ENCODE peak calls at places on chromosomes 5 and 9, in eight cellular contexts. J, Y, W, B, G, D, K and P are unnamed samples. For H3K27me3, the result is how much of the 10 kb centered on the place peaks cover.

GRCh38 chr5:14034991-14035390 is 90.5 kb upstream of the DNAH5 start:
- DNase-seq in J (no peak), Y (no peak), W (no peak), B (no peak), G (no peak), D (no peak), K (no peak), P (no peak)

GRCh38 chr5:113005454-113005853 is 28.9 kb downstream of the DCP2 start:
- DNase-seq in J (no peak), Y (no peak), W (no peak), B (no peak), G (no peak), D (no peak), K (no peak), P (no peak)

GRCh38 chr5:136586196-136586595 is 220.9 kb upstream of the TRPC7 start:
- DNase-seq in J (no peak), Y (no peak), W (no peak), B (no peak), G (no peak), D (no peak), K (no peak), P (no peak)

GRCh38 chr5:107887587-107887986 is 216.8 kb upstream of the EFNA5 start:
- DNase-seq in J (no peak), Y (no peak), W (no peak), B (no peak), G (no peak), D (no peak), K (no peak), P (no peak)

GRCh38 chr9:72025956-72026355 is 34.5 kb downstream of the C9orf57 start:
- DNase-seq in J (no peak), Y (no peak), W (no peak), B (no peak), G (no peak), D (no peak), K (no peak), P (no peak)

GRCh38 chr5:159837860-159838259 is 78.4 kb upstream of the ADRA1B start:
- DNase-seq in J (no peak), Y (no peak), W (no peak), B (no peak), G (no peak), D (no peak), K (no peak), P (no peak)

GRCh38 chr9:132193227-132194110 is 31.6 kb downstream of the NTNG2 start:
- DNase-seq in J (no peak), Y (no peak), W (no peak), B (no peak), G (no peak), D (no peak), K (no peak), P (no peak)

GRCh38 chr5:14261237-14261636 is 118.1 kb downstream of the TRIO start:
- DNase-seq in J (no peak), Y (no peak), W (no peak), B (no peak), G (no peak), D (no peak), K (no peak), P (no peak)

GRCh38 chr9:127556871-127557270 is 55.2 kb upstream of the STXBP1 start:
- DNase-seq in J (no peak), Y (no peak), W (no peak), B (no peak), G (no peak), D (no peak), K (no peak), P (no peak)

GRCh38 chr9:70304810-70305209 is 46.0 kb downstream of the SMC5 start:
- DNase-seq in J (no peak), Y (no peak), W (no peak), B (no peak), G (no peak), D (no peak), K (no peak), P (no peak)

GRCh38 chr5:56638061-56638621 is 177.2 kb upstream of the MAP3K1 start:
- DNase-seq in J (peak), Y (peak), W (no peak), B (no peak), G (no peak), D (no peak), K (no peak), P (no peak)

GRCh38 chr5:164562271-164562856 is 1056.9 kb downstream of the MAT2B start:
- DNase-seq in J (no peak), Y (no peak), W (no peak), B (no peak), G (no peak), D (no peak), K (no peak), P (no peak)
- TF ChIP-seq CTCF in J (no peak), Y (no peak), W (no peak), B (no peak), G (no peak), D (no peak), K (no peak), P (no peak)

GRCh38 chr5:98940586-98940985 is 11.8 kb upstream of the CHD1 start:
- DNase-seq in J (no peak), Y (no peak), W (no peak), B (no peak), G (no peak), D (no peak), K (no peak), P (peak)
- TF ChIP-seq REST in J (no peak), Y (no peak), W (no peak), B (no peak), G (no peak), D (no peak), K (no peak), P (no peak)

DNA sequence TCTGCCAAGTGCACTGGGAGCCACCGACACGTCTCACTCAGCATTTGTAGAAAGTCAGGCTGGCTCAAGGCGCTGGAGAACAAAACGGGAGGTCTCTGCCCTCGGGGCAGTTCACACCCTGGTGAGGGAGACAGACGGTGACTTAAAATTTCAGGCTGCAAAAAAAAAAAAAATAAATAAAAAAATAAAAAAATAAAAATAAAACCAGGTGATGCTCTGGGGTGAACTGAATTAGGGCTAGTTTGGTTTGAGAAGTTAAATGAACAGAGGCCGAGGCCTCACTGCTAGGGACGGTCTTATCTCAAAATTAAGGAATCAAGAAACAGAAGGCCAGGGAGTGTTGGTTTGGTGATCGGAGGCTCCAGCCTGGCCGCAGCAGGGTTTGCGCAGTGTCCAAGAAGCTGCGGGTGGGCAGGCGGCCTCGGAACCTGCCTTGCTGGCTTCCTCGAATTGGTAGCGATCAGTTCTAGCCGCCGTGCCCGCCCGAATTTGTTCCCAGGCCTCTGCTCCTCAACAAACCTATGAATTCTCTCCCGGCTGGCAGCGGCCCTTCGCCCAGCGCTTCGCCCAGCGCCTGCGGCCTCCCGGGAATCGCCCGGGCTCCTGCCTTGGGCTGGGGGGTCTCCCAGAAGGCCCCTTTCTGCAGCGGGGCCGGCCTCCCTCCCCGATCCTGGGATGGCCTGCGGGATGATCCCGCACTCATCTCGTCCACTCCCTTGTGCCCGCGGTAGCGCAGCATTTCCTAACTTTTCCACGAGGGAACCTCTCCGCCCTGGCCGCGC is 1.5 kb downstream of the NKX2-5 start:
- DNase-seq in J (no peak), Y (no peak), W (no peak), B (no peak), G (no peak), D (no peak), K (no peak), P (peak)
- H3K27me3 ChIP-seq in J (half or more), Y (half or more), W (half or more), B (under half), G (under half), D (under half), K (half or more), P (half or more)

DNA sequence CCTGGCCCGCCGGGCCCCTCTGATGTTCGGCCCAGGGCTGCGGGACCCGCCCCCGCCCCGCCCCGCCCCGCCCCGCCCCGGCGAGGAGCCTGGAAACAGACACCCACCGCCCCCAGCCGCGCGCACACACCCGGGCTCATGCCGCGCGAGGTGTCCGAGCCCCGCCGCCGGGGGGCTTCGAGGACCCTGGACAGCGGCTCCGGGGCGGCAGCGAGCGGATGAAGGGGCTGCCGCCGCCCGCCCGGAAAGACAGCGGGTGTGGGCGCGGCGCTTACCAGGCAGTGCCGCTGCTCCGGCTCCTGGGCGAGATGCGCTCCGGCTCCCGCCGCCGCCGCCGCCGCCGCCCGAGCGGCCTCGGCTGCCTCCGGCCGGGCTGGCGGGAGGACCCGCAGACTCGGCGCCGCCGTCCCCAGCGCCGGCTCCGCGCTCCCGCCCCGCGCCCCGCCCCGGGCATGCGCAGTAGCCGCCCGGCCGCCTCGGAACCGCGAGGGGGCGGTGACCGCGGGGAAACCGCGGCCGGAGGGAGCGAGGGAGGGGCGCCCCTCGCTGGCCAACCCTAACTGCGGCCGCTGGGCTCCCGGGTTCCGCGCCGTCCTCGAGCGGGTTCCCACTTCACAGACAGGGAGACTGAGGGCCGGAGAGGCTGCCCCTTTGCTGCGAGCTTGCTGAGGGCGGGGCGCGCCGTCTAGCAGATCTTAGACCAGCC is at the start of gene GPRIN1:
- DNase-seq in J (peak), Y (peak), W (peak), B (no peak), G (peak), D (no peak), K (peak), P (peak)
- TF ChIP-seq CTCF in J (peak), Y (peak), W (no peak), B (peak), G (peak), D (no peak), K (peak), P (peak)

DNA sequence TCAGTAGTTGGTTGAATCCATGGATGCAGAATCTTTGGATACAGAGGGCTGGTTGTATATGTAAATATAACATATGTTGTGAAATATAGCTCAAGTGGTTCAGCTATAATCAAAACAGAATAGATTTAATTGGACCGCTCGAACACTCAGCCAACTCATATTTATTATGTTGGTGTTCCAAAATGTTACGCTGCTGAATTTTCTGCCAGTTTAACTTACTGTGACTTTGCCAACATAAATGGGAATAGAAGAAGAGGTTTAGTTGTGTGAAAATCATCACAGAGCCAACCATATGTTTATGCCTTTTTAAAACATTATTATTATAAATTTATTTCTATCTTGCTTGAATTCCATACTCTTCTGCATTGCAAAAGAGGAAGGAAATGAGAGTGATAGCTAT is 178.2 kb upstream of the FBXL7 start:
- DNase-seq in J (no peak), Y (no peak), W (no peak), B (no peak), G (no peak), D (no peak), K (no peak), P (no peak)
- TF ChIP-seq REST in J (no peak), Y (no peak), W (no peak), B (no peak), G (no peak), D (no peak), K (no peak), P (no peak)

DNA sequence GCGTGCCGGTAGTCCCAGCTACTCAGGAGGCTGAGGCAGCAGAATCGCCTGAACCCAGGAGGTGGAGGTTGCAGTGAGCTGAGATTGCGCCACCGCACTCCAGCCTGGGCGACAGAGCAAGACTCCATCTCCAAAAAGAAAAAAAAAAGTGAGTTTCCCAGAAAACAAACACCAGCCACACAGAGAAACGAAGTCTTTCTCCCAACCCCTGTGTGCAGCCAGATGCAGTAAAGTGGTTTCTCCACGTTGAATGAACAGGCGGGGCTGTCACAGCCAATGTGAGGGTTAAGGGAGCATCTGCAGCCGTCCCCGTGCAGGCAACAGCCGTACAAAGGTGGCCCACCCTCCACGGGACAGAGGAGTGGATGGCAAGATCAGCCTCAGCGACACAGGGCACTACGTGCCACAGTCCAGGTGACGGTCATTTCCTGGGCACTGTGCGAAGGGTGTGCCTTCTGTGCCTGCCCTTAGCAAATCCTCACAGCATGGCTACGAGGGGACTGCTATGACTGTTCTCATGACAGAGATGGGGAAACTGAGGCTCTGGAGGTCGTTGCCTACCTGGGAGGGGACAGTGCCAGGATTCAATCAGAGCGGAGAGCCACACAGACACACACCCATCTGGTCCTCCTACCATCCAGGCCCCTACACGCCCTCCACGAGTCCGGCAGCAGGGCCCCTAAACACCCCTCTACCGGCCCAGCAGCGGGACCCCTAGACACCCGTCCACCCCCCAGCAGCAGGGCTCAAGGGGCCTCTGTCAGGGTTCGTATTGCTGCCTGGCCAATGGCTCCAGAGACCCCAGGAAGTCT is 2.4 kb downstream of the VAV2 start:
- DNase-seq in J (no peak), Y (no peak), W (no peak), B (no peak), G (no peak), D (no peak), K (no peak), P (no peak)
- H3K27me3 ChIP-seq in J (under half), Y (under half), W (under half), B (under half), G (under half), D (under half), K (under half), P (under half)

GRCh38 chr9:125241863-125242739 is 958 bp upstream of the HSPA5 start:
- DNase-seq in J (peak), Y (no peak), W (no peak), B (no peak), G (no peak), D (no peak), K (peak), P (no peak)

GRCh38 chr9:125240649-125240999 is 519 bp downstream of the HSPA5 start:
- DNase-seq in J (no peak), Y (peak), W (no peak), B (no peak), G (no peak), D (no peak), K (peak), P (peak)

GRCh38 chr9:125239631-125240597 is 1.2 kb downstream of the HSPA5 start:
- DNase-seq in J (no peak), Y (no peak), W (no peak), B (no peak), G (no peak), D (no peak), K (no peak), P (no peak)

GRCh38 chr9:125238915-125239446 is 2.2 kb downstream of the HSPA5 start:
- DNase-seq in J (no peak), Y (no peak), W (no peak), B (no peak), G (no peak), D (no peak), K (no peak), P (no peak)

DNA sequence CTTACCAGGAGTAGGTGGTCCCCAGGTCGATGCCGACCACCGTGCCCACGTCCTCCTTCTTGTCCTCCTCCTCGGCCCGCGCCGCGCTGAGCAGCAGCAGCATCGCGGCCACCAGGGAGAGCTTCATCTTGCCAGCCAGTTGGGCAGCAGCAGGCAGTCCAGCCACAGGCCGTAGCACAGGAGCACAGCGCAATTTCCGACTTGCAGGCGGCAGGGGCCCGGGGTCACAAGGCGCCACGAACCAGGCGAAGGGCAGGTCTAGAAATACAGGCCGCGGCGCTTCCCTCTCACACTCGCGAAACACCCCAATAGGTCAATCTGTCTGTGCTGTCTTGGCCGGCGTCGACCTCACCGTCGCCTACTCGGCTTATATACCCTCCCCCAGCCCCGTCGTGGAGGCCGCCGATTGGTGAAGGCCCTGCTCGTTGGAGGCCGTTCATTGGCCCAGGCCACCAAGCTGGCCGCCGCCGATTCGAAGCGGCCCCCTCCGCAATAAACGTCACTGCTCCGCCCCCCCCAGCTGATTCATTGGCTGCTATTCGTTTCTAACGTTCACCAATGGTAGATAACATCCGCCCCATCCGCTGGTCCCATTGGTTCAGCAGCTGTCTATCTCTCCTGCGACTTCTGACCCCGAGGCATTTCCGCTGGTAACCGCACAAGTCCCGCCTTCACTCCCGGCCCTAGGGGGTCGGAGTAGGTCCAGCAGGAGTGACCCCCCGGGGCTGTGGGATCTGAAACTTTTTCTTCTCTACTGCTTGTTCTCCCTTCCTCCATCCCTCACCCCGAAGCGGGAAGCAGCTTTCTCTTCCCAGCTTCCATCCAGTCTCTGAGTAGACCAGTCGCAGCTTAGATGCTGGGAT is at the start of gene HSPA5:
- DNase-seq in J (peak), Y (peak), W (peak), B (peak), G (peak), D (peak), K (peak), P (peak)
- TF ChIP-seq CTCF in J (no peak), Y (peak), W (no peak), B (peak), G (no peak), D (no peak), K (peak), P (no peak)

GRCh38 chr5:6805835-6806234 is 92.6 kb downstream of the TENT4A start:
- DNase-seq in J (no peak), Y (no peak), W (no peak), B (no peak), G (no peak), D (no peak), K (no peak), P (no peak)

GRCh38 chr5:6803981-6804550 is 90.8 kb downstream of the TENT4A start:
- DNase-seq in J (peak), Y (no peak), W (no peak), B (no peak), G (no peak), D (no peak), K (no peak), P (no peak)

GRCh38 chr5:6806668-6807067 is 93.4 kb downstream of the TENT4A start:
- DNase-seq in J (no peak), Y (no peak), W (no peak), B (no peak), G (no peak), D (no peak), K (no peak), P (no peak)

GRCh38 chr5:6804766-6805165 is 91.5 kb downstream of the TENT4A start:
- DNase-seq in J (no peak), Y (no peak), W (no peak), B (no peak), G (no peak), D (no peak), K (no peak), P (no peak)

DNA sequence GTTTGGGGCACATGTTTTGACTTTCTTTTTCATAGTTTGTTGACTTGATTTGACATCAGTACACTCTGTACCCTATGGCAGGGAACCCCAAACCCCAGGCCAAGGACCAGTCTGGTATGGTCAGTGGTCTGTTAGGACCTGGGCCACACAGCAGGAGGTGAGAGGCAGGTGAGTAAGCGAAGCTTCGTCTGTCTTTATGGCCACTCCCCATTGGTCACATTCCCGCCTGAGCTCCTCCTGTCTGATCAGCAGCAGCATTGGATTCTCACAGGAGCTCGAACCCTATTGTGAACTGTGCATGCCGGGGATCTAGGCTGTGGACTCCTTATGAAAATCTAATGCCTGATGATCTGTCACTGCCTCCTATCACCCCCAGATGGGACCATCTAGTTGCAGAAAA is 88.0 kb downstream of the TENT4A start:
- DNase-seq in J (no peak), Y (no peak), W (no peak), B (no peak), G (no peak), D (no peak), K (no peak), P (no peak)
- TF ChIP-seq REST in J (no peak), Y (no peak), W (no peak), B (no peak), G (no peak), D (no peak), K (no peak), P (no peak)